ENCODE peak calls at places on chromosomes 1 and 21, in four cellular contexts. B is K562, J is SK-N-SH, G is HepG2. T is an unnamed sample.

GRCh38 chr21:31873696-31874599 is 1.1 kb downstream of the HUNK start:
- DNase-seq in J (peak), B (peak), G (no peak), T (no peak)

GRCh38 chr1:218476385-218476784 is 131.2 kb downstream of the TGFB2 start:
- DNase-seq in J (no peak), B (no peak), G (peak), T (no peak)

GRCh38 chr1:61539720-61540462 is 185.1 kb downstream of the TM2D1 start:
- DNase-seq in G (no peak), B (no peak), J (no peak), T (no peak)

GRCh38 chr1:31218705-31219104 is 21.0 kb downstream of the NKAIN1 start:
- DNase-seq in B (no peak), J (peak), G (no peak), T (no peak)

GRCh38 chr21:14414932-14415508 is 32.1 kb upstream of the HSPA13 start:
- DNase-seq in B (no peak), G (no peak), J (no peak), T (no peak)

GRCh38 chr1:89566761-89567174 is 42.1 kb downstream of the LRRC8B start:
- DNase-seq in J (no peak), G (no peak), B (peak), T (no peak)

GRCh38 chr21:39568380-39568779 is 44.4 kb upstream of the B3GALT5 start:
- DNase-seq in B (no peak), G (no peak), J (no peak), T (no peak)

GRCh38 chr1:221336141-221336540 is 405.7 kb downstream of the DUSP10 start:
- DNase-seq in B (no peak), G (peak), J (no peak), T (no peak)

GRCh38 chr1:54200519-54200997 is 591 bp downstream of the MRPL37 start:
- DNase-seq in J (no peak), B (no peak), G (no peak), T (no peak)

GRCh38 chr1:51234721-51235425 is 1.2 kb upstream of the RNF11 start:
- DNase-seq in G (peak), B (peak), J (peak), T (no peak)

GRCh38 chr1:53580739-53581475 is 121.7 kb downstream of the DMRTB1 start:
- DNase-seq in G (no peak), B (no peak), J (no peak), T (no peak)

GRCh38 chr1:6949991-6950765 is 164.9 kb downstream of the CAMTA1 start:
- DNase-seq in B (no peak), J (peak), G (no peak), T (no peak)

GRCh38 chr21:15027056-15027455 is 37.7 kb downstream of the NRIP1 start:
- DNase-seq in J (no peak), B (no peak), G (no peak), T (no peak)

GRCh38 chr1:84869750-84870149 is 23.3 kb downstream of the LPAR3 start:
- DNase-seq in G (no peak), B (no peak), J (no peak), T (no peak)

GRCh38 chr1:31733389-31734219 is 29.8 kb upstream of the COL16A1 start:
- DNase-seq in G (no peak), J (peak), B (no peak), T (no peak)

GRCh38 chr1:29708381-29708780 is 472.1 kb downstream of the PTPRU start:
- DNase-seq in B (no peak), J (peak), G (no peak), T (no peak)

GRCh38 chr1:18915341-18915740 is 13.0 kb upstream of the ALDH4A1 start:
- DNase-seq in B (no peak), G (no peak), J (no peak), T (no peak)

GRCh38 chr1:58402444-58402843 is 144.1 kb downstream of the OMA1 start:
- DNase-seq in G (no peak), J (no peak), B (no peak), T (no peak)

GRCh38 chr1:25504706-25505560 is 38.5 kb upstream of the LDLRAP1 start:
- DNase-seq in G (no peak), B (no peak), J (no peak), T (no peak)

GRCh38 chr21:29196021-29196663 is 65.7 kb downstream of the MAP3K7CL start:
- DNase-seq in J (peak), B (peak), G (peak), T (peak)

GRCh38 chr1:12616709-12617373 is 1.2 kb downstream of the DHRS3 start:
- DNase-seq in G (no peak), J (peak), B (no peak), T (no peak)

GRCh38 chr1:221880182-221880581 is 138.3 kb upstream of the DUSP10 start:
- DNase-seq in B (no peak), G (no peak), J (no peak), T (no peak)

GRCh38 chr1:109969430-109969829 is 15.1 kb upstream of the AHCYL1 start:
- DNase-seq in J (no peak), B (no peak), G (no peak), T (no peak)

GRCh38 chr1:14915356-14916054 is 238.0 kb upstream of the TMEM51 start:
- DNase-seq in J (peak), G (peak), B (peak), T (peak)

GRCh38 chr1:230423936-230424335 is 2.2 kb downstream of the PGBD5 start:
- DNase-seq in J (no peak), B (no peak), G (no peak), T (no peak)

GRCh38 chr1:64516803-64517568 is 47.1 kb downstream of the CACHD1 start:
- DNase-seq in G (no peak), J (no peak), B (no peak), T (no peak)

GRCh38 chr1:236421022-236421421 is 26.9 kb downstream of the EDARADD start:
- DNase-seq in G (peak), B (peak), J (no peak), T (no peak)

GRCh38 chr1:64019818-64020217 is 183.6 kb upstream of the UBE2U start:
- DNase-seq in J (no peak), G (no peak), B (no peak), T (no peak)

GRCh38 chr1:226310637-226311195 is 1.8 kb upstream of the LIN9 start:
- DNase-seq in G (no peak), B (peak), J (no peak), T (no peak)

GRCh38 chr1:158007949-158008386 is 14.5 kb downstream of the KIRREL1 start:
- DNase-seq in G (no peak), J (no peak), B (no peak), T (no peak)

GRCh38 chr1:172287207-172287606 is 133.3 kb upstream of the C1orf105 start:
- DNase-seq in G (no peak), J (no peak), B (no peak), T (no peak)
- TF ChIP-seq RAD21 in G (no peak), J (no peak), B (no peak), T (no peak)

GRCh38 chr1:162709870-162710269 is 77.6 kb downstream of the DDR2 start:
- DNase-seq in G (no peak), B (no peak), J (no peak), T (no peak)
- TF ChIP-seq ELF1 in G (no peak), B (no peak), J (no peak), T (no peak)

GRCh38 chr1:8094481-8095241 is 68.6 kb upstream of the ERRFI1 start:
- DNase-seq in G (peak), B (no peak), J (no peak), T (no peak)
- TF ChIP-seq RAD21 in G (peak), B (no peak), J (no peak), T (no peak)

DNA sequence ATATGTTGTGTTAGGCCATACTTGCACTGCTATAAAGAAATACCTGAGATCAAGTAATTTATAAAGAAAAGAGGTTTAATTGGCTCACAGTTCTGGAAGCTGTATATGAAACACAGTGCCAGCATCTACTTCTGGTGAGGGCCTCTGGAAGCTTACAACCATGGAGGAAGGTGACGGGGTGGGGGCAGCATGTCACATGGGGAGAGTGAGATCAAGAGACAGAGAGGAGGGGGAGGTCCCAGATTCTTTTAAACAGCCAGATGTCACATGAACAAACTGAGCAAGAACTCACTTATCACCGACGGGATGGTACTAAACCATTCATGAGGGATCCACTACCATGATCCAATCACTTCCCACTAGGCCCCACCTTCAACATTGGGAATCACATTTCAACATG is 42.6 kb downstream of the TESK2 start:
- DNase-seq in J (no peak), G (no peak), B (no peak), T (no peak)
- TF ChIP-seq ELF1 in J (no peak), G (no peak), B (no peak), T (no peak)